ENCODE peak calls at places on chromosomes 1 and 21, in seven cellular contexts. M is ovary, Q is GM12878, V is transverse colon, P is tibial nerve, Z is A549, C is SK-N-SH. Y is an unnamed sample.
A peak's percentile ranks its signal among the peaks of the same experiment; 100 is the strongest.

GRCh38 chr21:28635541-28635940 is 357.1 kb downstream of the LTN1 start:
- DNase-seq in V (no peak), Q (no peak), C (no peak), Z (no peak), P (no peak), M (no peak), Y (no peak)

GRCh38 chr1:11134352-11135266 is 34.9 kb upstream of the EXOSC10 start:
- DNase-seq in M (no peak), C (peak; percentile 78), Z (no peak), V (no peak), P (peak; percentile 38), Q (no peak), Y (no peak)

GRCh38 chr1:156785458-156785857 is 18.1 kb downstream of the PRCC start:
- DNase-seq in V (no peak), C (no peak), Q (no peak), Z (no peak), P (no peak), M (no peak), Y (no peak)

GRCh38 chr1:77975386-77975785 is 3.5 kb downstream of the FUBP1 start:
- DNase-seq in Z (no peak), M (no peak), Q (no peak), P (no peak), C (no peak), V (no peak), Y (no peak)

GRCh38 chr1:112296908-112297307 is 99.1 kb upstream of the CTTNBP2NL start:
- DNase-seq in P (no peak), Q (no peak), V (no peak), C (no peak), Z (no peak), M (no peak), Y (no peak)

GRCh38 chr1:234589064-234589765 is 20.8 kb downstream of the IRF2BP2 start:
- DNase-seq in V (no peak), Q (no peak), C (no peak), M (no peak), Z (no peak), P (no peak), Y (peak; percentile 75)

GRCh38 chr1:205283270-205284147 is 38.0 kb downstream of the NUAK2 start:
- DNase-seq in C (no peak), Q (no peak), Z (no peak), V (no peak), P (no peak), M (no peak), Y (no peak)

GRCh38 chr21:37800496-37801061 is 115.7 kb downstream of the KCNJ6 start:
- DNase-seq in C (no peak), V (no peak), M (no peak), Q (no peak), Z (no peak), P (no peak), Y (no peak)

GRCh38 chr1:200130552-200130951 is 103.0 kb downstream of the NR5A2 start:
- DNase-seq in M (no peak), Z (no peak), Q (no peak), V (no peak), C (no peak), P (no peak), Y (no peak)

GRCh38 chr1:97906567-97907228 is 14.1 kb downstream of the DPYD start:
- DNase-seq in Q (no peak), M (no peak), P (no peak), Z (peak; percentile 5), C (no peak), V (no peak), Y (no peak)

GRCh38 chr1:6785318-6785712 is at the start of gene CAMTA1:
- DNase-seq in V (no peak), M (no peak), P (no peak), Q (no peak), Z (no peak), C (peak; percentile 98), Y (no peak)

DNA sequence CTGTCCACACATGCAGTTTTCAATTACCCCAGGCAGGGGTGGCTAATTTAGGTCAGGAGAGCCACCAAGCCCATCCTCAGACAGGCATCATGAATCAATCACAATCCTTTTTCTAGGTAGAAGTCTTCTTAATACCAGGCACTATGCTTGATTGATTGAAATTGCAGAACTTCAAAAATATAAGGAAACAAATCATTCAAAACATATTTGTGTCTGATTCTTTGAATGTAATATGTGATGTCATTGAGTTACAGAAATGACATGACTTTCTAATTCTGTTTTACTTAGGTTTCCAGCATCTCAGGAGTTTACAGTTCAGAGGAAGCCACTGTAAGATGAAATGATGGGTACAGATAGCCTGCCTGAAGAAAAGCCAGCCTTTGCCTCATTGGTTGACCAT is 26.7 kb downstream of the RXRG start:
- DNase-seq in P (no peak), Q (no peak), Z (no peak), M (no peak), V (no peak), C (no peak), Y (no peak)
- TF ChIP-seq EP300 in P (no peak), Q (no peak), Z (no peak), M (no peak), V (no peak), C (no peak), Y (no peak)

DNA sequence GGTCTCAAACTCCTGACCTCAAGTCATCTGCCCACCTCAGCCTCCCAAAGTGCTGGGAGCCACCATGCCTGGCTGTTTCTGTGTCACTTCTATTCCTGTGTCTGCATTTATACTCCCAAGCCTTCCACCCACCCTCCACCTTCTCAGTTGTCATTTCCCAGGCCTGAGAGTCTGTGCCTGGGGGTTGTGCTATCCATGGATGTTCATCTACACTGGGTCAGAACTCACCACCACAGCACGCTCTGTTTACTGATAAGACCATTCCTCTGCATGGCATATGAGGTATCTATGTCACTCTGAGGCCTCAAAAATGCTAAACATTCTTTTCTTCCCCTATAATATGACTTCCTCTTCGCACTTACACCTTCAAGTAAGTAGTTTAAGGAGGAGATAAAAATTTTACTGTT is 6.1 kb downstream of the NENF start:
- DNase-seq in M (no peak), Q (no peak), P (no peak), V (no peak), C (no peak), Z (no peak), Y (no peak)
- TF ChIP-seq EP300 in M (no peak), Q (no peak), P (no peak), V (no peak), C (no peak), Z (no peak), Y (no peak)

DNA sequence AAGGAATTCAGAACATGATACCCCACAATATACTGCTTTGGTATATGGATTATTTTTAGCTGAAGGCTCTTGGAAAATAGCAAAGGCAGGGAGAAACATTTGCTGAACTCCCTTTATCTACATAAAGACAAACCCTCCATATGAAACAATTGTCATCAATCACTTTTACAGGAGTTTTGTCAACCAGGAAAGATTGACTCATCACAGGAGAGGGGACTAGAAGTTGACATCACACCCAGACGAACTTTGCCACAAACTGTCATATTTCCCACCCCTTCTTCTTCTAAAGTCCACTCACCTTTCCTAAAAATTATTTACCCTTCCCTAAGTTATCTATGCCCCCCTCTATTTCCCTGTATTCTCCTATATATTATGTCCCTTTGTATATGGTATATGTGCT is 47.9 kb downstream of the RBM11 start:
- DNase-seq in V (no peak), C (no peak), M (no peak), P (no peak), Z (no peak), Q (no peak), Y (no peak)
- TF ChIP-seq EP300 in V (no peak), C (no peak), M (no peak), P (no peak), Z (no peak), Q (no peak), Y (no peak)

GRCh38 chr1:109655624-109656519 is at the start of gene GSTM4:
- DNase-seq in C (peak; percentile 89), Q (peak; percentile 47), Z (peak; percentile 60), M (peak; percentile 96), V (peak; percentile 93), P (peak; percentile 77), Y (peak; percentile 97)
- TF ChIP-seq EP300 in C (no peak), Q (no peak), Z (no peak), M (no peak), V (no peak), P (peak; percentile 76), Y (no peak)

GRCh38 chr1:229229721-229230135 is 41.2 kb upstream of the RAB4A start:
- DNase-seq in C (no peak), P (peak; percentile 70), M (peak; percentile 73), Z (no peak), V (peak; percentile 40), Q (no peak), Y (peak; percentile 96)

GRCh38 chr1:229228522-229228921 is 42.4 kb upstream of the RAB4A start:
- DNase-seq in V (no peak), M (no peak), P (no peak), Z (no peak), C (no peak), Q (no peak), Y (no peak)

GRCh38 chr1:229227298-229227919 is 43.5 kb upstream of the RAB4A start:
- DNase-seq in P (peak; percentile 68), M (peak; percentile 92), V (peak; percentile 89), C (peak; percentile 87), Z (peak; percentile 89), Q (no peak), Y (no peak)

GRCh38 chr1:229230136-229230892 is 40.6 kb upstream of the RAB4A start:
- DNase-seq in C (no peak), Q (no peak), Z (no peak), V (no peak), P (no peak), M (no peak), Y (no peak)

DNA sequence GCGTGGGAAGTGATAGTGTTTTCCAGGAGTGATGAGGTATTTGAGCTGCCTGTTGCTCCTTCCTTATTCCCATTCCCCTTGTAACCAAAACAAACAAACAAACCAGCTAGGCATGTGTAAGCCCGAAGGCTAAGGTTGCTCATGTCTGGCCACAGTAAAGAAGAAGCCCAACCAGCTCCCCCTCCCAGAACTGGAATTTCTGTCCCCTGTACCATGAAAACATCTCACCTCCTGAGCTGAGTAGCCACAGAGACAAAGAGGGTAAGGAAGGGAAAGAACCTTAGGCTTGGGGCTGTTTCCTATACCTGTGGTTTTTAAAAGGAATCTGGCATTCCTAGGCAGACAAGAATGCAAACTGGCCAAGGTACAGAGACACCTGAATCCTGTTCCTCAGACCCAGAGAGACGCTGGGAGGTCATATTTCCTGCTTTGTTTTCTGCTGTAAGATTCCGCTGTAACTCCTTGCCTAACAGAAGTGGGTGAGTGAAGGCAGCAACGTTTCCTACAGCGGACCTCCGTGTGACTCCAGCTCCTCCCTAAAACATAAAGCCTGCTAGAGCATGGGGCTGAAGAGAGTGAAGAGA is 41.7 kb upstream of the RAB4A start:
- DNase-seq in C (no peak), Q (no peak), V (no peak), Z (peak; percentile 60), M (no peak), P (no peak), Y (no peak)
- TF ChIP-seq EP300 in C (no peak), Q (no peak), V (no peak), Z (no peak), M (no peak), P (no peak), Y (no peak)